ENCODE peak calls at places on chromosomes 5 and 9, in seven cellular contexts. One of them, this sample, is unnamed.

GRCh38 chr9:133812941-133813748 is 75.0 kb upstream of the SARDH start:
- DNase-seq in stimulated activated CD8-positive, alpha-beta memory T cell treated with anti-CD3 and anti-CD28 coated beads, Interleukin-4, amount 100 ng/mL, for 4 hours: no peak
- DNase-seq in activated T-helper 1 cell treated with Interleukin-2 at 50 U/mL for 16 hours: no peak
- DNase-seq in MM.1S: no peak
- DNase-seq in endothelial cell: no peak
- DNase-seq in retina: no peak
- DNase-seq in GM19239: no peak
- DNase-seq in this sample: no peak

GRCh38 chr5:163943546-163943945 is 438.1 kb downstream of the MAT2B start:
- DNase-seq in stimulated activated CD8-positive, alpha-beta memory T cell treated with anti-CD3 and anti-CD28 coated beads, Interleukin-4, amount 100 ng/mL, for 4 hours: no peak
- DNase-seq in activated T-helper 1 cell treated with Interleukin-2 at 50 U/mL for 16 hours: no peak
- DNase-seq in MM.1S: peak; percentile 30
- DNase-seq in endothelial cell: no peak
- DNase-seq in retina: no peak
- DNase-seq in GM19239: no peak
- DNase-seq in this sample: no peak

GRCh38 chr5:10581867-10582511 is 18.1 kb downstream of the ANKRD33B start:
- DNase-seq in stimulated activated CD8-positive, alpha-beta memory T cell treated with anti-CD3 and anti-CD28 coated beads, Interleukin-4, amount 100 ng/mL, for 4 hours: no peak
- DNase-seq in activated T-helper 1 cell treated with Interleukin-2 at 50 U/mL for 16 hours: no peak
- DNase-seq in MM.1S: no peak
- DNase-seq in endothelial cell: no peak
- DNase-seq in retina: no peak
- DNase-seq in GM19239: no peak
- DNase-seq in this sample: peak; percentile 59

GRCh38 chr9:76181781-76182180 is 212.4 kb downstream of the RFK start:
- DNase-seq in stimulated activated CD8-positive, alpha-beta memory T cell treated with anti-CD3 and anti-CD28 coated beads, Interleukin-4, amount 100 ng/mL, for 4 hours: no peak
- DNase-seq in activated T-helper 1 cell treated with Interleukin-2 at 50 U/mL for 16 hours: no peak
- DNase-seq in MM.1S: no peak
- DNase-seq in endothelial cell: no peak
- DNase-seq in retina: no peak
- DNase-seq in GM19239: no peak
- DNase-seq in this sample: no peak

GRCh38 chr9:92276223-92277007 is 17.1 kb downstream of the IARS1 start:
- DNase-seq in stimulated activated CD8-positive, alpha-beta memory T cell treated with anti-CD3 and anti-CD28 coated beads, Interleukin-4, amount 100 ng/mL, for 4 hours: no peak
- DNase-seq in activated T-helper 1 cell treated with Interleukin-2 at 50 U/mL for 16 hours: no peak
- DNase-seq in MM.1S: no peak
- DNase-seq in endothelial cell: peak; percentile 19
- DNase-seq in retina: no peak
- DNase-seq in GM19239: no peak
- DNase-seq in this sample: no peak

GRCh38 chr5:9932770-9933169 is 302.6 kb upstream of the TAS2R1 start:
- DNase-seq in stimulated activated CD8-positive, alpha-beta memory T cell treated with anti-CD3 and anti-CD28 coated beads, Interleukin-4, amount 100 ng/mL, for 4 hours: no peak
- DNase-seq in activated T-helper 1 cell treated with Interleukin-2 at 50 U/mL for 16 hours: no peak
- DNase-seq in MM.1S: no peak
- DNase-seq in endothelial cell: no peak
- DNase-seq in retina: peak; percentile 2
- DNase-seq in GM19239: no peak
- DNase-seq in this sample: no peak

GRCh38 chr5:102802704-102803458 is 47.8 kb downstream of the PAM start:
- DNase-seq in stimulated activated CD8-positive, alpha-beta memory T cell treated with anti-CD3 and anti-CD28 coated beads, Interleukin-4, amount 100 ng/mL, for 4 hours: no peak
- DNase-seq in activated T-helper 1 cell treated with Interleukin-2 at 50 U/mL for 16 hours: no peak
- DNase-seq in MM.1S: no peak
- DNase-seq in endothelial cell: no peak
- DNase-seq in retina: no peak
- DNase-seq in GM19239: no peak
- DNase-seq in this sample: no peak

GRCh38 chr9:20929276-20929675 is 102.2 kb downstream of the HACD4 start:
- DNase-seq in stimulated activated CD8-positive, alpha-beta memory T cell treated with anti-CD3 and anti-CD28 coated beads, Interleukin-4, amount 100 ng/mL, for 4 hours: no peak
- DNase-seq in activated T-helper 1 cell treated with Interleukin-2 at 50 U/mL for 16 hours: no peak
- DNase-seq in MM.1S: no peak
- DNase-seq in endothelial cell: no peak
- DNase-seq in retina: no peak
- DNase-seq in GM19239: no peak
- DNase-seq in this sample: no peak

GRCh38 chr5:96963267-96963666 is 27.4 kb downstream of the LNPEP start:
- DNase-seq in stimulated activated CD8-positive, alpha-beta memory T cell treated with anti-CD3 and anti-CD28 coated beads, Interleukin-4, amount 100 ng/mL, for 4 hours: no peak
- DNase-seq in activated T-helper 1 cell treated with Interleukin-2 at 50 U/mL for 16 hours: no peak
- DNase-seq in MM.1S: no peak
- DNase-seq in endothelial cell: no peak
- DNase-seq in retina: no peak
- DNase-seq in GM19239: no peak
- DNase-seq in this sample: no peak

GRCh38 chr9:110744753-110745522 is 76.3 kb downstream of the MUSK start:
- DNase-seq in stimulated activated CD8-positive, alpha-beta memory T cell treated with anti-CD3 and anti-CD28 coated beads, Interleukin-4, amount 100 ng/mL, for 4 hours: no peak
- DNase-seq in activated T-helper 1 cell treated with Interleukin-2 at 50 U/mL for 16 hours: no peak
- DNase-seq in MM.1S: no peak
- DNase-seq in endothelial cell: no peak
- DNase-seq in retina: no peak
- DNase-seq in GM19239: no peak
- DNase-seq in this sample: no peak

GRCh38 chr9:21813575-21814473 is 11.4 kb downstream of the MTAP start:
- DNase-seq in stimulated activated CD8-positive, alpha-beta memory T cell treated with anti-CD3 and anti-CD28 coated beads, Interleukin-4, amount 100 ng/mL, for 4 hours: peak; percentile 20
- DNase-seq in activated T-helper 1 cell treated with Interleukin-2 at 50 U/mL for 16 hours: peak; percentile 9
- DNase-seq in MM.1S: peak; percentile 63
- DNase-seq in endothelial cell: peak; percentile 54
- DNase-seq in retina: peak; percentile 66
- DNase-seq in GM19239: peak; percentile 20
- DNase-seq in this sample: no peak

GRCh38 chr9:33202552-33203300 is 35.6 kb upstream of the B4GALT1 start:
- DNase-seq in stimulated activated CD8-positive, alpha-beta memory T cell treated with anti-CD3 and anti-CD28 coated beads, Interleukin-4, amount 100 ng/mL, for 4 hours: peak; percentile 1
- DNase-seq in activated T-helper 1 cell treated with Interleukin-2 at 50 U/mL for 16 hours: no peak
- DNase-seq in MM.1S: peak; percentile 86
- DNase-seq in endothelial cell: no peak
- DNase-seq in retina: no peak
- DNase-seq in GM19239: peak; percentile 61
- DNase-seq in this sample: peak; percentile 84

GRCh38 chr5:34563951-34564705 is 92.0 kb upstream of the RAI14 start:
- DNase-seq in stimulated activated CD8-positive, alpha-beta memory T cell treated with anti-CD3 and anti-CD28 coated beads, Interleukin-4, amount 100 ng/mL, for 4 hours: no peak
- DNase-seq in activated T-helper 1 cell treated with Interleukin-2 at 50 U/mL for 16 hours: no peak
- DNase-seq in MM.1S: no peak
- DNase-seq in endothelial cell: no peak
- DNase-seq in retina: no peak
- DNase-seq in GM19239: no peak
- DNase-seq in this sample: peak; percentile 76

GRCh38 chr5:143086851-143087637 is 316.4 kb downstream of the NR3C1 start:
- DNase-seq in stimulated activated CD8-positive, alpha-beta memory T cell treated with anti-CD3 and anti-CD28 coated beads, Interleukin-4, amount 100 ng/mL, for 4 hours: no peak
- DNase-seq in activated T-helper 1 cell treated with Interleukin-2 at 50 U/mL for 16 hours: no peak
- DNase-seq in MM.1S: no peak
- DNase-seq in endothelial cell: no peak
- DNase-seq in retina: no peak
- DNase-seq in GM19239: no peak
- DNase-seq in this sample: no peak

GRCh38 chr9:122099271-122099869 is 6.3 kb upstream of the TTLL11 start:
- DNase-seq in stimulated activated CD8-positive, alpha-beta memory T cell treated with anti-CD3 and anti-CD28 coated beads, Interleukin-4, amount 100 ng/mL, for 4 hours: peak; percentile 62
- DNase-seq in activated T-helper 1 cell treated with Interleukin-2 at 50 U/mL for 16 hours: peak; percentile 58
- DNase-seq in MM.1S: peak; percentile 76
- DNase-seq in endothelial cell: peak; percentile 83
- DNase-seq in retina: peak; percentile 85
- DNase-seq in GM19239: peak; percentile 51
- DNase-seq in this sample: peak; percentile 94

GRCh38 chr5:74272019-74272775 is 368.3 kb downstream of the ENC1 start:
- DNase-seq in stimulated activated CD8-positive, alpha-beta memory T cell treated with anti-CD3 and anti-CD28 coated beads, Interleukin-4, amount 100 ng/mL, for 4 hours: no peak
- DNase-seq in activated T-helper 1 cell treated with Interleukin-2 at 50 U/mL for 16 hours: no peak
- DNase-seq in MM.1S: no peak
- DNase-seq in endothelial cell: no peak
- DNase-seq in retina: no peak
- DNase-seq in GM19239: no peak
- DNase-seq in this sample: no peak

GRCh38 chr5:59709346-59709821 is 184.1 kb downstream of the PDE4D start:
- DNase-seq in stimulated activated CD8-positive, alpha-beta memory T cell treated with anti-CD3 and anti-CD28 coated beads, Interleukin-4, amount 100 ng/mL, for 4 hours: no peak
- DNase-seq in activated T-helper 1 cell treated with Interleukin-2 at 50 U/mL for 16 hours: no peak
- DNase-seq in MM.1S: no peak
- DNase-seq in endothelial cell: no peak
- DNase-seq in retina: no peak
- DNase-seq in GM19239: no peak
- DNase-seq in this sample: no peak

GRCh38 chr5:138725885-138726457 is 27.3 kb upstream of the CTNNA1 start:
- DNase-seq in stimulated activated CD8-positive, alpha-beta memory T cell treated with anti-CD3 and anti-CD28 coated beads, Interleukin-4, amount 100 ng/mL, for 4 hours: no peak
- DNase-seq in activated T-helper 1 cell treated with Interleukin-2 at 50 U/mL for 16 hours: no peak
- DNase-seq in MM.1S: no peak
- DNase-seq in endothelial cell: no peak
- DNase-seq in retina: no peak
- DNase-seq in GM19239: no peak
- DNase-seq in this sample: peak; percentile 11

GRCh38 chr5:172791291-172791690 is 20.3 kb upstream of the DUSP1 start:
- DNase-seq in stimulated activated CD8-positive, alpha-beta memory T cell treated with anti-CD3 and anti-CD28 coated beads, Interleukin-4, amount 100 ng/mL, for 4 hours: no peak
- DNase-seq in activated T-helper 1 cell treated with Interleukin-2 at 50 U/mL for 16 hours: no peak
- DNase-seq in MM.1S: no peak
- DNase-seq in endothelial cell: no peak
- DNase-seq in retina: no peak
- DNase-seq in GM19239: no peak
- DNase-seq in this sample: no peak

GRCh38 chr5:139562847-139563246 is 1.7 kb downstream of the UBE2D2 start:
- DNase-seq in stimulated activated CD8-positive, alpha-beta memory T cell treated with anti-CD3 and anti-CD28 coated beads, Interleukin-4, amount 100 ng/mL, for 4 hours: no peak
- DNase-seq in activated T-helper 1 cell treated with Interleukin-2 at 50 U/mL for 16 hours: no peak
- DNase-seq in MM.1S: peak; percentile 10
- DNase-seq in endothelial cell: no peak
- DNase-seq in retina: no peak
- DNase-seq in GM19239: no peak
- DNase-seq in this sample: peak; percentile 7

This sample was measured in spleen.